ENCODE peak calls at places on chromosomes 13 and 19, in nine cellular contexts. P is heart right ventricle, O is retinal pigment epithelial cell, L is neural progenitor cell, S is tibial nerve, Y is BE2C, F is breast epithelium, T is GM06990, I is progenitor cell of endocrine pancreas. Z is an unnamed sample.

GRCh38 chr13:102589291-102589822 is 7.4 kb upstream of the TPP2 start:
- DNase-seq in L (no peak), O (no peak), S (no peak), T (no peak), P (no peak), I (no peak), Y (no peak), F (no peak), Z (no peak)

GRCh38 chr19:43469160-43469480 is 3.7 kb upstream of the LYPD3 start:
- DNase-seq in Y (no peak), O (no peak), I (no peak), P (no peak), F (no peak), L (no peak), S (no peak), T (no peak), Z (no peak)

GRCh38 chr19:49752701-49753100 is 10.4 kb downstream of the TSKS start:
- DNase-seq in O (no peak), F (no peak), I (no peak), Y (no peak), L (no peak), T (no peak), S (no peak), P (no peak), Z (no peak)

GRCh38 chr13:113935523-113935922 is 38.4 kb downstream of the C13orf46 start:
- DNase-seq in L (peak; percentile 56), F (no peak), S (no peak), T (no peak), I (no peak), O (no peak), P (no peak), Y (no peak), Z (no peak)

GRCh38 chr13:30572859-30573275 is 44.9 kb upstream of the USPL1 start:
- DNase-seq in P (peak; percentile 42), O (no peak), F (no peak), S (no peak), I (no peak), Y (no peak), L (no peak), T (no peak), Z (no peak)

GRCh38 chr19:5338661-5339469 is 1.7 kb downstream of the PTPRS start:
- DNase-seq in P (no peak), F (no peak), I (no peak), L (peak; percentile 83), Y (peak; percentile 71), T (peak; percentile 43), S (no peak), O (no peak), Z (no peak)

GRCh38 chr13:35496761-35497386 is 20.4 kb upstream of the MAB21L1 start:
- DNase-seq in T (no peak), Y (no peak), L (no peak), S (no peak), P (no peak), O (no peak), I (no peak), F (no peak), Z (no peak)

GRCh38 chr13:24286624-24287023 is 22.8 kb upstream of the C1QTNF9 start:
- DNase-seq in F (no peak), I (no peak), O (no peak), T (no peak), Y (no peak), P (no peak), S (no peak), L (no peak), Z (no peak)

GRCh38 chr19:10013834-10014618 is 743 bp downstream of the RDH8 start:
- DNase-seq in Y (no peak), F (no peak), S (no peak), L (no peak), I (no peak), T (no peak), P (no peak), O (no peak), Z (no peak)

GRCh38 chr13:101915333-101915732 is 462.9 kb downstream of the ITGBL1 start:
- DNase-seq in F (no peak), L (peak; percentile 42), P (no peak), Y (no peak), I (no peak), S (no peak), O (no peak), T (no peak), Z (no peak)

GRCh38 chr13:105513448-105513847 is 1022.0 kb downstream of the EFNB2 start:
- DNase-seq in T (no peak), F (no peak), O (no peak), L (peak; percentile 7), I (no peak), S (no peak), Y (no peak), P (no peak), Z (no peak)

GRCh38 chr19:55912916-55913315 is 19.2 kb downstream of the NLRP13 start:
- DNase-seq in I (no peak), S (no peak), L (no peak), P (no peak), T (no peak), O (no peak), Y (no peak), F (no peak), Z (no peak)

GRCh38 chr13:47875206-47875605 is 125.9 kb downstream of the SUCLA2 start:
- DNase-seq in F (no peak), O (no peak), P (no peak), Y (no peak), S (no peak), T (no peak), I (no peak), L (no peak), Z (no peak)

DNA sequence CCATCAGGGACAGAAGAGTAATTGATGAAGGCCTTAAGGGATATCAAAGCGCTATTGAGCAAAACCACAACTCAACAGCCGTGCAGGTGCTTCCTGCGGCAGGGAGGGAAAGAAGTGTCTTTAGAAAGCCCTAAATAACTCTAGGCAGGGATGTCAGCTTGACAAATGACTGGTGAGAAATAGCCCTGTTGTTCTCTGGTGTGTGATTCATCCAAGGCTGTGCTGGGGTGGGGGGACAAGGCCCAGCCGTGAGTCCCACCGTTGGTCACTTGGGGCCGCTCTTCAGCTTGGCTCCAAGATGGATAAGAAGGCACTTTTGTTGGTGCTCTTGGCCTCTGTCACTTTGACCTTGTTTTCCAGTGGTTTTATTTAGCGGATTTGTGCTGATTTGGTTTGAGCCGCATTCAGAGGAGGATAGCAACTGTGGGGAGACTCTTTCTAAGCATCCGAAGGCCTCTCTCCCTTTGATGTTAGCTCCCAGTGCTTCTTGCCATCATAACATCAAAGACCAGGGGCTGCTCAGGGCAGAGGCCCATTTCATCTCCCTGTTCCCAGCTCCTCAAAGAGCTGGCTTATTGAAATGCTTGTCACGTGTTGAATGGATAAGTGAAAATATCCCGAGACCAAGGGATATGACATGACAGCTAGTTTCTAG is 130.3 kb upstream of the SERP2 start:
- DNase-seq in I (no peak), S (no peak), F (no peak), T (peak; percentile 54), P (peak; percentile 57), Y (peak; percentile 80), L (peak; percentile 59), O (no peak), Z (no peak)
- TF ChIP-seq CTCF in I (peak; percentile 38), S (no peak), F (no peak), T (peak; percentile 66), P (peak; percentile 60), Y (peak; percentile 77), L (peak; percentile 54), O (peak; percentile 41), Z (no peak)

DNA sequence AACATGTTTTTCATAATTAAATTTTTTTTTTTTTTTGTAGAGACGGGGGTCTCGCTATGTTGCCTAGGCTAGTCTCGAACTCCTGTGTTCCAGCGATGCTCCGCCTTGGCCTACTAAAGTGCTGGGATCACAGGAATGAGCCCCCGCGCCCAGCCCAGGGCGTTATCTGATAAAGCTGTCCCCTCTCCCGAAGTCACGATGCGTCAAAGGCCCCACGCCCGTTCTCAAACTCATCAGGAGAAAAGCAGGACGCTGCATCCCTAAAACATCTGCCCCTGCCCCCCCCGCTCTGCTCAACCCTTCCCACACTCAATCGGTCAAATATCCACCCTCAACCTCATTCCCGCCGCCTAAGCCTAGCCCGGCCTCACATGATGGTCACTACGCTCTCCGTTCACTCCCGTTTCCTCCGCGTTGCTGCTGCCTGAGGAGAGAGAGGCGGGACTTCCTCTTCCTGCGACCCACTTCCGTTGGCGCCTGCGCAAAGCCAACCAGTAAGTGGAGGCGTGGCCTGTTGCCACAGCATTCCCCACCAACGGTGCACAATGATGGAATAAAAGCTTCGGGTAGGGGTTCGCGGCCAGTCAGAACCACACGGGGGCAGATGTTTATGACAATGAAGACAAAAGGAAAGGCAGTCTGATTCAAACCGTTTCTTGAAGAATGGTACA is at the start of gene SNRPD2:
- DNase-seq in P (peak; percentile 93), I (peak; percentile 89), T (no peak), O (peak; percentile 88), Y (peak; percentile 96), S (peak; percentile 93), L (peak; percentile 98), F (peak; percentile 93), Z (peak; percentile 96)
- TF ChIP-seq CTCF in P (no peak), I (no peak), T (no peak), O (no peak), Y (no peak), S (no peak), L (no peak), F (no peak), Z (no peak)

DNA sequence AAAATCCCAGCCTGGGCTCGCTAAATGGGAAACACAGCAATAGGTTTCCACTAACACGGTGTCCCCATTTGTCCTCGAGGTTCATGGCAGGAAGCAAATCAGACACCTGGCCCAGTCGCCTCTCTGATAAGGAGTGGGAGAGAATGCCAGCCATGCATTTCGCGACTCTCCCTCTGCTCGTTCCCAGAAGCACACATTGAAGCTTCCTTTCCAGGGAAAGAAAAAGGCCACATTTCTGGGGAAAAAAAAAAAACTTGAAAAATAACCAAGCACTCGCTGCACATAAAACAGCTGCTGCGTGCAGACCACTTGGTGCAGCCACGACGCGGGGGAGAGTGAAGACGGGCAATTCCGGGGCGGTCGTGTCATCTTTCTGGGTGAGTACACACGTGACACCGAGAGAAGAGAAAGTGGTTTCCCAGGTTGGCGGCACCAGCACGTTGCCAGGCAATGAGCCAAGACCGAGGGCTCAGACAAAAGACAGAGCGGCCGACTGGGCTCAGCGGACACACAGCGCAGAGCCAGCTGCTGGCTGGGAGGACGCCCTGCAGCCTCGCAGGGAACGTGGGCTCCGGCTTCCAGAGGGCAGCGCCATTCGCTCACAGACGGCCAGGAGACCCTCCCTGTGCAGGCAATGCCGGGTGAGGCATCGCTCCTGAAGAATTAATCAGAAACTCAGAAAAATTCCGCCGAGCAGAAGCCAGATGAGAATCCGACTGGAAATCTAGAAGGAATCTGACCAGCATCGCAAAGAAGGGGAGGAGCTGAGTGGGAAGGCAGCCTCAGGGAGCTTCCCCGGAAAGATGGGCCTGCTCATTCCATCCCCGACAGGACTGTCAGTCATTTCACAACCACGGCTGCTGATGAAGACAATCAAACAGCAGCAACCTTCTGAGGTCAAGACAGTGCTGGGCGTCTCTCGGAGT is 83.2 kb upstream of the IRS2 start:
- DNase-seq in P (peak; percentile 80), O (no peak), T (peak; percentile 13), Y (peak; percentile 90), L (no peak), S (no peak), I (no peak), F (peak; percentile 84), Z (no peak)
- TF ChIP-seq CTCF in P (peak; percentile 39), O (peak; percentile 42), T (no peak), Y (peak; percentile 48), L (no peak), S (peak; percentile 9), I (no peak), F (peak; percentile 26), Z (no peak)

DNA sequence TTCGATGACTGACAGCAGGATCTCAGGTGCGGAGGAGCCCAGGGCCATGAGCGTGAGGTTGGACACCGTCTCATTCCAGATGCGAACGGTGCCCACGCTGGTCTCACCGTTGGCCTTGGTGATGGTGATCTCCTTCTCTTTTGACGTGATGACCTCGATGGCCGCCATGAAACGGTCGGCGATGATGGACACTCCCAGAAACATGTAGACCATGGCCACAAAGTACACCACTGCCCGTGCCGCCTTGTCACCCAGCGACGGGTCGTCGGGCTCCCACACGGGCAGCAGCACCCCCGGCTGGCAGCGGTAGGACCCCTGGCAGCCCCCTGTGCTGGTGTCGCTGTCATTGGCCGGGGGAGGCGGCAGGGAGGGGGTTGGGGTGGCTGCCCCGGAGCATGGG is 5.7 kb downstream of the SLC8A2 start:
- DNase-seq in F (no peak), T (no peak), P (no peak), L (no peak), I (no peak), S (no peak), O (no peak), Y (no peak), Z (no peak)
- TF ChIP-seq CTCF in F (no peak), T (no peak), P (no peak), L (no peak), I (no peak), S (no peak), O (no peak), Y (no peak), Z (no peak)

Z was measured in mesothelial cell of epicardium.